ENCODE peak calls at places on chromosomes 7 and 10, in nine cellular contexts. R, G, V, N, F, P, E, C and K are unnamed samples.
A peak's percentile ranks its signal among the peaks of the same experiment; 100 is the strongest.

GRCh38 chr10:3136763-3137611 is 35.6 kb downstream of the PITRM1 start:
- DNase-seq in E (no peak), C (peak; percentile 47), P (peak; percentile 69), R (no peak), N (no peak), G (no peak), F (peak; percentile 82), V (peak; percentile 72), K (peak; percentile 69)

GRCh38 chr10:104327745-104328635 is 10.3 kb downstream of the ITPRIP start:
- DNase-seq in G (no peak), F (peak; percentile 76), R (peak; percentile 80), E (peak; percentile 16), C (no peak), N (no peak), V (no peak), P (peak; percentile 53), K (peak; percentile 70)

GRCh38 chr7:116384936-116385635 is 114.5 kb upstream of the CAV2 start:
- DNase-seq in P (no peak), C (no peak), G (no peak), R (peak; percentile 81), E (no peak), V (no peak), F (no peak), N (no peak), K (no peak)

GRCh38 chr10:69439813-69440506 is 11.3 kb upstream of the TSPAN15 start:
- DNase-seq in C (no peak), F (no peak), G (no peak), P (no peak), E (no peak), N (no peak), V (peak; percentile 65), R (peak; percentile 96), K (no peak)

GRCh38 chr10:86664370-86665217 is 3.7 kb upstream of the LDB3 start:
- DNase-seq in E (no peak), G (no peak), V (no peak), P (no peak), R (no peak), C (no peak), N (no peak), F (peak; percentile 90), K (no peak)

GRCh38 chr10:32981760-32982159 is 23.7 kb upstream of the ITGB1 start:
- DNase-seq in N (no peak), C (peak; percentile 79), P (peak; percentile 68), G (no peak), E (no peak), R (peak; percentile 92), F (peak; percentile 69), V (peak; percentile 65), K (no peak)

GRCh38 chr10:46227571-46228075 is 59.2 kb upstream of the ANTXRL start:
- DNase-seq in V (no peak), N (no peak), P (peak; percentile 32), G (no peak), E (no peak), F (no peak), R (no peak), C (peak; percentile 9), K (peak; percentile 51)

GRCh38 chr7:29854257-29854938 is 48.1 kb downstream of the WIPF3 start:
- DNase-seq in C (no peak), E (no peak), G (no peak), F (no peak), V (no peak), P (no peak), R (peak; percentile 63), N (no peak), K (no peak)

GRCh38 chr7:121961491-121961890 is 88.5 kb downstream of the PTPRZ1 start:
- DNase-seq in V (no peak), R (no peak), N (no peak), E (no peak), C (no peak), G (no peak), P (no peak), F (no peak), K (no peak)

DNA sequence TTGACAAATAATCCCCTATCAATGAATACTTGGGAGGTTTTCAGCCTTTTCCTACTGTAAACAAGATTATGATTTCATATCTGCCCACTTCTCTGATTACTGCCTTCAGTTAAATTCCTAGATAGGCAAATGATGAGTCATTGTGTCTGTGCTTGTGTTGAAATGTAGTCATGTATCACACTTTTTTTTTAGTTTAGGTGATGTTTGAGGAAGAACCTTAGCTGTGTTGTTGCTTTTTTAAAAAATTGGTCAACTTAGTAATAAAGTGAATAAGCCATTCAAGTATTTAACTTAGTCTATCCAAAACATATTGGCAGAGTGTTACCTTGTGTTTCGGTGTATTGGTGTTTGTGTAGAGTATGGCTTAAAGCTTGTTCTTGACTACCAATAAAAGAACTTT is 60.0 kb downstream of the WAC start:
- DNase-seq in C (no peak), G (no peak), V (no peak), E (no peak), P (no peak), R (peak; percentile 58), F (no peak), N (no peak), K (no peak)
- H3K27ac ChIP-seq in C (no peak overlapping the region), G (no peak overlapping the region), V (no peak overlapping the region), E (no peak overlapping the region), P (no peak overlapping the region), R (no peak overlapping the region), F (no peak overlapping the region), N (no peak overlapping the region), K (no peak overlapping the region)

GRCh38 chr7:155761162-155761561 is 51.1 kb downstream of the SHH start:
- DNase-seq in V (no peak), N (no peak), F (no peak), E (no peak), C (no peak), R (no peak), P (no peak), G (no peak), K (no peak)

GRCh38 chr7:155758348-155758747 is 53.9 kb downstream of the SHH start:
- DNase-seq in E (no peak), P (no peak), V (no peak), F (no peak), C (no peak), N (no peak), R (no peak), G (no peak), K (no peak)

GRCh38 chr7:155763122-155763521 is 49.1 kb downstream of the SHH start:
- DNase-seq in G (no peak), C (no peak), E (no peak), P (no peak), V (no peak), N (no peak), R (no peak), F (no peak), K (no peak)

GRCh38 chr7:155762639-155763038 is 49.6 kb downstream of the SHH start:
- DNase-seq in E (no peak), R (no peak), F (no peak), V (peak; percentile 49), P (no peak), G (no peak), C (no peak), N (no peak), K (no peak)

DNA sequence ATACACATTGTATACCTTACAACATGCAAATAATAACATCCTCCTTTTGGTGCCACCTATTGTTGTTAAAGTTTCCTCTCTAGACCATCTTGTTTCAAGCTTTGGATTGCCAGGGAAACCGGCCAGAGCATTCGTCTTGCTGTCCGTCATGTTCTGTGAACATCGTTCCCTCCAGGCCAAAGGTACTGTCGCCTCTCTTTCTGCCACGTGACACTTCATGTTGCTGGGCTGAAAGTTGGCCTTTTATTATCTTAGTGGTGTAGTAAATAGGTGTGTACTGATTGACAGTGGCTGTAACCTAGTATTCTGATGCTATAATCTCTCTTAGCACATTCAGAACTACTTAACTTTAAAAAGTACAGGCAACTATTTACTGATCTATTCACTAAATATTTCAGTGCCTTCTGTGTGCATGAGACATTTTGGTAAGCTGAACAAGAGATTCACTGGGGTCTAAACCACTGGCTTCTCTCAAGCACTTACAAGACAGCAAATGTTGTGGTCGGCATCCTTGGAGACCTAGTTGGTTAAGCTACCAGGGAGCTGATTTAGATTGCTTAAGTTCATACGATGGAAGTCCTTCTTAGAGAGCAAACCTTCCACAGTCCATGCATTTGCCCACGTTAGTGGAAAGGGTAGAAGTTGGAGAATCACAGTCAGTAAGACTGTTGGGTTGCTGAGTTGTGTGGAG is 52.4 kb downstream of the SHH start:
- DNase-seq in F (no peak), N (no peak), V (no peak), P (peak; percentile 79), C (peak; percentile 45), R (no peak), G (no peak), E (no peak), K (no peak)
- H3K36me3 ChIP-seq in F (no peaks in the 10 kb centered on the region), N (peaks cover 26% of the 10 kb centered on the region), V (no peaks in the 10 kb centered on the region), P (no peaks in the 10 kb centered on the region), C (no peaks in the 10 kb centered on the region), R (peaks cover 12% of the 10 kb centered on the region), G (peaks cover under 1% of the 10 kb centered on the region), E (peaks cover 39% of the 10 kb centered on the region), K (peaks cover 32% of the 10 kb centered on the region)

GRCh38 chr10:101967713-101968112 is 88.3 kb downstream of the ARMH3 start:
- DNase-seq in V (no peak), N (no peak), R (peak; percentile 64), F (peak; percentile 36), C (no peak), G (no peak), E (no peak), P (no peak), K (no peak)

GRCh38 chr10:101968286-101968685 is 87.7 kb downstream of the ARMH3 start:
- DNase-seq in P (no peak), V (no peak), F (no peak), C (no peak), E (no peak), G (no peak), N (no peak), R (no peak), K (no peak)

GRCh38 chr10:101969496-101969895 is 86.5 kb downstream of the ARMH3 start:
- DNase-seq in P (no peak), R (no peak), G (no peak), F (no peak), E (no peak), C (no peak), N (no peak), V (no peak), K (no peak)

GRCh38 chr10:101967119-101967518 is 88.9 kb downstream of the ARMH3 start:
- DNase-seq in V (no peak), C (no peak), E (no peak), R (no peak), P (no peak), F (peak; percentile 44), G (no peak), N (no peak), K (no peak)

DNA sequence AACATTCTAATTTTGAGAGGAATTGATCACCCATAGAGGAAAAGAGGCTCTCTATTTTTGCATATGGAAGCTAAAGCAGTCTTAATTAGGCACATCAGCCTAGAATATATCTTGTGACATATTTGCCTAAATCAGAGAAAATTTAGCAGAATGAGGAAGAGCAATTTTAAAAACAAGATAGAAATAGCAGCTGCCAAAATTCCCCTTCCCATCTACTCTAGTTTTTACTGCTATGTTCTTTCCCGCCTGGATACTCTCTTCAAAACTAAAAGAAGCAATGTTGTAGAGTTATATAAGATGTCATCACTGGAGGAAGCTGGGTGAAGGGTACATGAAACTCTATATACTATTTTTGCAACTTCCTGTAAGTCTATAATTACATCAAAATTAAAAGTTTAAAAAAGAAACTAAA is 87.1 kb downstream of the ARMH3 start:
- DNase-seq in P (no peak), N (no peak), R (no peak), C (no peak), F (no peak), V (no peak), E (no peak), G (no peak), K (no peak)
- H3K4me1 ChIP-seq in P (peaks cover 12% of the 10 kb centered on the region), N (peaks cover 10% of the 10 kb centered on the region), R (peaks cover 15% of the 10 kb centered on the region), C (no peaks in the 10 kb centered on the region), F (peaks cover 5% of the 10 kb centered on the region), V (no peaks in the 10 kb centered on the region), E (peaks cover 9% of the 10 kb centered on the region), G (peaks cover 14% of the 10 kb centered on the region), K (no peaks in the 10 kb centered on the region)

GRCh38 chr10:114304566-114305421 is 65.7 kb downstream of the VWA2 start:
- DNase-seq in P (peak; percentile 92), N (peak; percentile 45), F (peak; percentile 54), E (no peak), G (peak; percentile 55), C (peak; percentile 56), R (peak; percentile 39), V (peak; percentile 32), K (no peak)
- H3K27ac ChIP-seq in P (peak overlapping the region; percentile 68), N (no peak overlapping the region), F (no peak overlapping the region), E (peak overlapping the region; percentile 23), G (no peak overlapping the region), C (peak overlapping the region; percentile 33), R (no peak overlapping the region), V (peak overlapping the region; percentile 52), K (peak overlapping the region; percentile 54)